ENCODE peak calls at places on chromosomes 13 and 19, in five cellular contexts. H, G, I, W and Y are unnamed samples. For H3K27me3 and H3K4me1, the result is how much of the 10 kb centered on the place peaks cover.

GRCh38 chr13:33514362-33514761 is 228.8 kb upstream of the STARD13 start:
- DNase-seq in H (no peak), G (no peak), I (no peak), W (no peak), Y (no peak)

GRCh38 chr19:38693380-38694223 is 46.2 kb downstream of the ACTN4 start:
- DNase-seq in H (peak), G (peak), I (no peak), W (no peak), Y (no peak)

GRCh38 chr19:860481-861098 is 1.1 kb downstream of the CFD start:
- DNase-seq in H (peak), G (peak), I (peak), W (peak), Y (no peak)

GRCh38 chr13:38398810-38399493 is 49.3 kb downstream of the UFM1 start:
- DNase-seq in H (peak), G (no peak), I (no peak), W (no peak), Y (no peak)

GRCh38 chr13:90910240-90910639 is 437.2 kb upstream of the MIR17HG start:
- DNase-seq in H (no peak), G (no peak), I (no peak), W (no peak), Y (no peak)

GRCh38 chr13:21529102-21529893 is 70.2 kb upstream of the ZDHHC20 start:
- DNase-seq in H (no peak), G (no peak), I (no peak), W (no peak), Y (no peak)

GRCh38 chr19:38386300-38386967 is 1.4 kb downstream of the GGN start:
- DNase-seq in H (no peak), G (no peak), I (no peak), W (peak), Y (no peak)

GRCh38 chr13:30835442-30835841 is 70.6 kb upstream of the MEDAG start:
- DNase-seq in H (no peak), G (peak), I (no peak), W (peak), Y (no peak)

GRCh38 chr13:25988655-25989054 is 63.2 kb downstream of the SHISA2 start:
- DNase-seq in H (no peak), G (no peak), I (no peak), W (no peak), Y (no peak)

GRCh38 chr13:80214050-80214449 is 126.9 kb downstream of the SPRY2 start:
- DNase-seq in H (no peak), G (no peak), I (no peak), W (no peak), Y (no peak)

GRCh38 chr13:39890537-39890936 is 235.1 kb downstream of the COG6 start:
- DNase-seq in H (no peak), G (no peak), I (no peak), W (no peak), Y (no peak)

GRCh38 chr19:5293607-5294089 is 47.0 kb downstream of the PTPRS start:
- DNase-seq in H (peak), G (no peak), I (no peak), W (peak), Y (no peak)

GRCh38 chr19:14118165-14119051 is 846 bp upstream of the PRKACA start:
- DNase-seq in H (peak), G (peak), I (peak), W (peak), Y (peak)

GRCh38 chr19:18000981-18001836 is 6.8 kb upstream of the ARRDC2 start:
- DNase-seq in H (peak), G (peak), I (peak), W (peak), Y (peak)

GRCh38 chr13:32135655-32136054 is 104.1 kb downstream of the FRY start:
- DNase-seq in H (no peak), G (no peak), I (no peak), W (no peak), Y (no peak)

GRCh38 chr19:43651758-43652545 is 12.3 kb upstream of the CADM4 start:
- DNase-seq in H (peak), G (peak), I (no peak), W (peak), Y (no peak)

GRCh38 chr19:14370169-14370998 is 10.9 kb upstream of the ADGRE5 start:
- DNase-seq in H (no peak), G (no peak), I (no peak), W (no peak), Y (no peak)

GRCh38 chr19:57642396-57643046 is 9.6 kb downstream of the ZNF211 start:
- DNase-seq in H (no peak), G (no peak), I (no peak), W (no peak), Y (no peak)

GRCh38 chr13:21399741-21400140 is 59.4 kb downstream of the ZDHHC20 start:
- DNase-seq in H (peak), G (no peak), I (no peak), W (no peak), Y (no peak)

GRCh38 chr13:25776722-25777121 is 275.1 kb downstream of the SHISA2 start:
- DNase-seq in H (no peak), G (no peak), I (no peak), W (no peak), Y (no peak)

GRCh38 chr13:110883539-110883938 is 31.3 kb downstream of the ANKRD10 start:
- DNase-seq in H (no peak), G (no peak), I (no peak), W (no peak), Y (no peak)

GRCh38 chr13:110881811-110882210 is 33.1 kb downstream of the ANKRD10 start:
- DNase-seq in H (no peak), G (no peak), I (no peak), W (no peak), Y (no peak)

GRCh38 chr13:110880627-110881026 is 34.2 kb downstream of the ANKRD10 start:
- DNase-seq in H (no peak), G (no peak), I (no peak), W (no peak), Y (no peak)

GRCh38 chr13:110882972-110883371 is 31.9 kb downstream of the ANKRD10 start:
- DNase-seq in H (no peak), G (no peak), I (no peak), W (no peak), Y (no peak)

DNA sequence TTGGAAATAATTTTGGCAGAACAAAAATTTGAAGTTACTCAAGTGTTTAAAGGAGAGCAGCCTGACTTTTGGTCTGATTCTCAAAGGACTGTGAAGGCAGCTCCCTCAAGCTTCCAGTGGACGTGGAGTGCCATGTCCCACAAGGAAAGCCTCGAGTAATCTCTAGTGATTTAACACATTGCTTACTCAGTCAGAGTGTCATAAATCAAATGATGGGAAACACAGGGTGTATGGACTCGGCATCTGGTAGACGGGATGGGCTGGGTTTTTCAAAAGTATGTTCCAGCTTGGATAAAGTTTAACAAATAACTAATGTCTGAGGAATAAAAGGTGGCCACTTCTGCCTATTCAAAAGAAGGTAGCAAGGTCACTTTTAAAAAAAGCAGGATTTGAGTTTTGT is 32.6 kb downstream of the ANKRD10 start:
- DNase-seq in H (no peak), G (no peak), I (no peak), W (no peak), Y (no peak)
- TF ChIP-seq CTCF in H (no peak), G (no peak), I (no peak), W (no peak), Y (no peak)

DNA sequence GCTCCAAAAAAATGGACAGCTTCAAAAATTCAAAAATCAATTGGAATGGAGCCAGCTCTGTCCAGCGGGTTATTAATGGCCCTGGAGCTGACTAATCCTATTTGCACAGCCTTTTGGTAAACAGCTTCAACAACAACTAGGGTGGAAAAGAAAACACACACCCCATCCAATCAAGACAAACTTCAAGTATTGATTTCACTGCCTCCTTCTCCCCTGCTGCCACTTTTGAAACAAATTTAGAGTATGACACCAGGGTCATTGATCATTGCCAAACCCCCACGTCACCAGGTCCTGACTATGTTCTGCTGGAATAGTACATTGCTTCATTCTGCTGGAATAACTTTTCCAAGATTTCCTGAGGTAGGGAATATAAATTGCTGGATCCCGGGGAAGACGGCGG is 56.8 kb upstream of the GTF3A start:
- DNase-seq in H (no peak), G (no peak), I (no peak), W (no peak), Y (peak)
- H3K27me3 ChIP-seq in H (half or more), G (under half), I (under half), W (under half), Y (under half)

GRCh38 chr19:44747739-44748425 is 626 bp upstream of the BCL3 start:
- DNase-seq in H (peak), G (peak), I (peak), W (peak), Y (peak)

GRCh38 chr19:44750713-44751112 is 2.2 kb downstream of the BCL3 start:
- DNase-seq in H (no peak), G (no peak), I (no peak), W (no peak), Y (no peak)

GRCh38 chr19:44749318-44749717 is 810 bp downstream of the BCL3 start:
- DNase-seq in H (no peak), G (no peak), I (no peak), W (no peak), Y (no peak)

GRCh38 chr19:44748426-44749254 is at the start of gene BCL3:
- DNase-seq in H (no peak), G (peak), I (peak), W (peak), Y (peak)

GRCh38 chr19:44749994-44750393 is 1.5 kb downstream of the BCL3 start:
- DNase-seq in H (no peak), G (no peak), I (no peak), W (peak), Y (no peak)
- H3K4me1 ChIP-seq in H (under half), G (half or more), I (half or more), W (under half), Y (half or more)

GRCh38 chr19:42290523-42291436 is 11.2 kb upstream of the PRR19 start:
- DNase-seq in H (peak), G (no peak), I (no peak), W (peak), Y (peak)
- TF ChIP-seq CTCF in H (peak), G (peak), I (peak), W (no peak), Y (peak)

GRCh38 chr19:34136127-34136526 is 36.2 kb upstream of the LSM14A start:
- DNase-seq in H (no peak), G (no peak), I (no peak), W (no peak), Y (no peak)
- H3K27me3 ChIP-seq in H (under half), G (under half), I (under half), W (under half), Y (under half)